ENCODE peak calls at places on chromosomes 2 and 18, in four cellular contexts. B, J, C and L are unnamed samples. For H3K36me3, the result is how much of the 10 kb centered on the place peaks cover.

GRCh38 chr2:191739194-191739593 is 61.3 kb downstream of the NABP1 start:
- DNase-seq in B (no peak), C (no peak), J (no peak), L (peak)

GRCh38 chr2:108320326-108320932 is 31.7 kb downstream of the SULT1C2 start:
- DNase-seq in J (no peak), C (no peak), B (no peak), L (no peak)

GRCh38 chr18:9741821-9742541 is 33.9 kb downstream of the RAB31 start:
- DNase-seq in C (peak), B (no peak), J (no peak), L (peak)

GRCh38 chr18:40094441-40094840 is 1860.6 kb upstream of the PIK3C3 start:
- DNase-seq in B (no peak), J (no peak), C (peak), L (no peak)

GRCh38 chr2:73938761-73939352 is 12.2 kb downstream of the DGUOK start:
- DNase-seq in B (no peak), C (peak), J (no peak), L (peak)

GRCh38 chr2:94947097-94948016 is 76.1 kb downstream of the TEKT4 start:
- DNase-seq in J (no peak), B (no peak), C (no peak), L (no peak)

GRCh38 chr2:25419678-25420242 is 78.0 kb upstream of the DNMT3A start:
- DNase-seq in B (no peak), J (no peak), C (no peak), L (no peak)

GRCh38 chr2:3257166-3257565 is 120.5 kb downstream of the EIPR1 start:
- DNase-seq in C (no peak), J (no peak), B (no peak), L (no peak)

GRCh38 chr18:63003899-63004298 is 288.6 kb downstream of the PHLPP1 start:
- DNase-seq in J (no peak), B (no peak), C (peak), L (no peak)

GRCh38 chr2:236393101-236393500 is 128.9 kb upstream of the ASB18 start:
- DNase-seq in B (no peak), C (no peak), J (no peak), L (no peak)

DNA sequence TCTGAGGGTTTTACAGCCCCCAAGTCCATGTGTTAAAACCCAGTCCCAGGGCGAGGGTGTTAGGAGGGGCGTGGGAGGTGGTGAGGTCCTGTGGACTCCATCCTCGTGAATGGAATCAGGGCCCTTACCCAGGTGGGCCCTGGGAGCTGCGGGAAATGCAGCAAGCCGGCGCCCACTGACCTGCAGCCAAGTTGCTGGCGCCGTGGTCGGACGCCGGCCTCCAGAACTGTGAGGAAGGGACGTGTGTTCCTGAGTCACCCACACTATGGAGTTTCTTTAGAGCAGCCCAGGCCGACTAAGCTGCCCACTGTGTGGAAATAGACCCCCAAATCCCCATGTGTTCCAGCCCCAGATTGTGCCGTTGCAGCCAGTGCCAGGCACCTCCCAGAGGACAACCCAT is 26.4 kb downstream of the CTDP1 start:
- DNase-seq in C (no peak), J (no peak), B (no peak), L (no peak)
- H3K36me3 ChIP-seq in C (under half), J (half or more), B (under half), L (under half)

GRCh38 chr2:26793518-26793917 is 7.7 kb downstream of the CENPA start:
- DNase-seq in B (no peak), J (no peak), C (no peak), L (no peak)
- H3K36me3 ChIP-seq in B (under half), J (under half), C (half or more), L (half or more)

DNA sequence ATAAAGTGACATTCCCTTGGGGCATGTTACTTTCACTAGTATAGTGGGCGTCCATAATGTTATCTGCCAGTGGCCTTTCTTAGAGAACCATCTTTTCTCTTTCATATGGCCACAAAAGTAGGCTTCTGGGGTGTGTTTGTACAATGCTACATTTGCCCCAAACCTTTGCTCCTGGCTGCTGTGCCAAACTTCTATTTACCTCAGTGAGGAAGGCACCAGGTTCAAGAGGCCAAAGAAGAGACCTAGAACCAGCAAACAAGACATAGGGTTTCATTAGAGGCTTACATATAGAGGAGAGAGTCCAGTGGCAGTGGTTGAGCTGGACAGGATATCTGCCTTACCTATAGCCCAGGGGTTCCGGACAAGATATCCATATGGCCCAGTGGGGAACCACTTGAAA is 48.5 kb downstream of the CPO start:
- DNase-seq in J (no peak), B (no peak), C (no peak), L (no peak)
- H3K36me3 ChIP-seq in J (under half), B (under half), C (under half), L (under half)

GRCh38 chr2:113977060-113977659 is 87.3 kb downstream of the ACTR3 start:
- DNase-seq in B (no peak), J (no peak), C (no peak), L (no peak)
- H3K36me3 ChIP-seq in B (under half), J (under half), C (under half), L (under half)

GRCh38 chr18:79971211-79971952 is 6.9 kb downstream of the HSBP1L1 start:
- DNase-seq in C (no peak), B (no peak), J (no peak), L (no peak)

GRCh38 chr18:79971986-79972385 is 7.5 kb downstream of the HSBP1L1 start:
- DNase-seq in B (no peak), C (no peak), J (no peak), L (no peak)

GRCh38 chr18:79972720-79973119 is 8.3 kb downstream of the HSBP1L1 start:
- DNase-seq in B (no peak), J (no peak), C (no peak), L (no peak)

GRCh38 chr18:79973517-79973916 is 9.1 kb downstream of the HSBP1L1 start:
- DNase-seq in B (no peak), J (no peak), C (no peak), L (no peak)

GRCh38 chr18:79970419-79971133 is 6.1 kb downstream of the HSBP1L1 start:
- DNase-seq in B (no peak), J (no peak), C (no peak), L (no peak)
- H3K36me3 ChIP-seq in B (under half), J (half or more), C (under half), L (half or more)

DNA sequence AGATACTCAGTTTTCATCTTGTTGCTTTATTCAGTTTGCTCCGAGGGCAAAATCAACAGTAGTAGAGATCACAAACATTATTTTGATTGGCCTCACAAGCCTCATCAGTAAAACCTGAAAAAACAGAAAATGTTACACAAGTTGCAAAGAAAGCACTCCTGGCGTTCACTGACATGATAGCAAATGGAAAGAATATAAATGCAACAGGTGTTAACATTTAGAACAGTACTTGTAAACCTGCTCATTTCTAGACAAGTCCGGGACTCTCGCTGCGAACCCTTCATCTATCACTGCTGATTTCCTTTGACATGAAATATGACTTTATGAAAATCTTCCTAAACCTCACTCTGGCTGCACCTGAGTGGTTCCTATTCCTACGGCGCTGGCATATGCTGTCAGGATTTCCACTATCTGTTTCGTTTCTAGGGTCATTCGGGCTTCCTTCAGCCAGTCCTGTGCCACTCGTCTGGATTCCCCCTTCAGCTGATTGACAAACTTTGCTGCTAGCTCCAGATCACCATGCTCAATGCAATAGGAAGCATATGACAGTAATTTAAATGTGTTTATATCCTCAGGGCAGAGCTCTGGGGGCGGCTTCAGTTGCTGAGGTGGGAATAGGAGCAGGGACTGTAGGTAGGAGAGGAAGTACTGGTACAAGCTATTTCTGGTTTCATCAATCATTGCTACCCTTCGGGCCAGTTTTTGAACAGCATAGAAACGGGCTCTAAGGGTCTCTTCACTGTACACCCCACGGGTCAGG is 38.1 kb downstream of the PTCD3 start:
- DNase-seq in B (no peak), J (no peak), C (no peak), L (no peak)
- H3K36me3 ChIP-seq in B (under half), J (half or more), C (half or more), L (half or more)

GRCh38 chr2:233267516-233268245 is 16.2 kb downstream of the ATG16L1 start:
- DNase-seq in C (no peak), J (no peak), B (no peak), L (no peak)
- H3K36me3 ChIP-seq in C (half or more), J (half or more), B (under half), L (half or more)